ENCODE peak calls at places on chromosomes 3 and 15, in six cellular contexts. Q is stimulated activated CD4-positive, alpha-beta T cell treated with anti-CD3 and anti-CD28 coated beads, Interleukin-4, amount 100 ng/mL, for 48 hours; X is naive thymus-derived CD8-positive, alpha-beta T cell; W is NCI-H510A; N is GM12891; M is SK-MEL-5. Y is an unnamed sample.

GRCh38 chr3:149658444-149659172 is 783 bp upstream of the WWTR1 start:
- DNase-seq in Q (peak), X (peak), W (peak), N (no peak), M (peak), Y (peak)

GRCh38 chr3:149299938-149300791 is 33.3 kb downstream of the TM4SF18 start:
- DNase-seq in Q (no peak), X (no peak), W (peak), N (no peak), M (peak), Y (no peak)

GRCh38 chr3:101850327-101851048 is 1.2 kb downstream of the NFKBIZ start:
- DNase-seq in Q (no peak), X (peak), W (no peak), N (no peak), M (peak), Y (peak)

GRCh38 chr3:61535826-61536225 is 25.5 kb upstream of the PTPRG start:
- DNase-seq in Q (no peak), X (no peak), W (no peak), N (no peak), M (no peak), Y (no peak)

GRCh38 chr3:182527745-182528144 is 265.6 kb upstream of the ATP11B start:
- DNase-seq in Q (no peak), X (no peak), W (no peak), N (no peak), M (no peak), Y (no peak)

GRCh38 chr3:138329984-138330293 is 288 bp upstream of the NME9 start:
- DNase-seq in Q (no peak), X (no peak), W (no peak), N (no peak), M (no peak), Y (no peak)

GRCh38 chr3:94643400-94643799 is 580.5 kb downstream of the NSUN3 start:
- DNase-seq in Q (no peak), X (no peak), W (no peak), N (no peak), M (no peak), Y (no peak)

GRCh38 chr15:90402806-90403205 is 14.8 kb downstream of the IQGAP1 start:
- DNase-seq in Q (no peak), X (no peak), W (no peak), N (no peak), M (no peak), Y (no peak)

GRCh38 chr3:5021571-5022092 is 42.4 kb downstream of the BHLHE40 start:
- DNase-seq in Q (no peak), X (no peak), W (no peak), N (no peak), M (no peak), Y (no peak)

GRCh38 chr3:150410311-150411105 is 2.4 kb downstream of the TSC22D2 start:
- DNase-seq in Q (peak), X (peak), W (no peak), N (peak), M (peak), Y (peak)

GRCh38 chr3:55329849-55330248 is 157.3 kb downstream of the WNT5A start:
- DNase-seq in Q (no peak), X (no peak), W (no peak), N (no peak), M (no peak), Y (no peak)

GRCh38 chr3:54897028-54897711 is 30.7 kb downstream of the LRTM1 start:
- DNase-seq in Q (no peak), X (no peak), W (no peak), N (no peak), M (no peak), Y (no peak)

GRCh38 chr3:14587733-14588360 is 47.7 kb upstream of the GRIP2 start:
- DNase-seq in Q (no peak), X (no peak), W (no peak), N (no peak), M (no peak), Y (no peak)

GRCh38 chr3:140128217-140129137 is 193.5 kb downstream of the CLSTN2 start:
- DNase-seq in Q (peak), X (no peak), W (peak), N (peak), M (peak), Y (no peak)

GRCh38 chr3:9653565-9654248 is 4.4 kb downstream of the MTMR14 start:
- DNase-seq in Q (no peak), X (no peak), W (no peak), N (no peak), M (no peak), Y (no peak)

GRCh38 chr15:61892140-61892539 is 168.1 kb downstream of the VPS13C start:
- DNase-seq in Q (no peak), X (no peak), W (no peak), N (no peak), M (no peak), Y (no peak)

GRCh38 chr3:51343918-51344687 is 41.0 kb upstream of the MANF start:
- DNase-seq in Q (no peak), X (no peak), W (no peak), N (no peak), M (no peak), Y (no peak)

GRCh38 chr3:10292505-10293419 is at the start of gene GHRL:
- DNase-seq in Q (no peak), X (no peak), W (no peak), N (peak), M (no peak), Y (peak)

GRCh38 chr15:33565099-33565498 is 254.3 kb downstream of the RYR3 start:
- DNase-seq in Q (no peak), X (no peak), W (no peak), N (no peak), M (no peak), Y (no peak)

GRCh38 chr3:183812746-183813445 is 12.5 kb downstream of the MAP6D1 start:
- DNase-seq in Q (no peak), X (no peak), W (no peak), N (no peak), M (no peak), Y (no peak)

GRCh38 chr3:38500688-38501417 is 4.7 kb downstream of the EXOG start:
- DNase-seq in Q (no peak), X (no peak), W (no peak), N (no peak), M (no peak), Y (no peak)

GRCh38 chr15:84648539-84648938 is 5.5 kb downstream of the WDR73 start:
- DNase-seq in Q (no peak), X (no peak), W (no peak), N (no peak), M (no peak), Y (no peak)

GRCh38 chr3:23135026-23135785 is 67.9 kb upstream of the UBE2E2 start:
- DNase-seq in Q (no peak), X (no peak), W (no peak), N (no peak), M (no peak), Y (no peak)

GRCh38 chr15:89642106-89642505 is 13.2 kb downstream of the KIF7 start:
- DNase-seq in Q (no peak), X (no peak), W (no peak), N (no peak), M (no peak), Y (no peak)

GRCh38 chr3:44845528-44846520 is 15.9 kb upstream of the TMEM42 start:
- DNase-seq in Q (no peak), X (no peak), W (no peak), N (no peak), M (no peak), Y (no peak)

GRCh38 chr3:22318325-22318724 is 567.3 kb upstream of the ZNF385D start:
- DNase-seq in Q (no peak), X (no peak), W (no peak), N (no peak), M (no peak), Y (no peak)

GRCh38 chr15:60582370-60583036 is 103.6 kb upstream of the ICE2 start:
- DNase-seq in Q (no peak), X (no peak), W (no peak), N (no peak), M (no peak), Y (peak)

GRCh38 chr3:38493019-38493418 is 3.1 kb upstream of the EXOG start:
- DNase-seq in Q (no peak), X (no peak), W (no peak), N (no peak), M (no peak), Y (no peak)

GRCh38 chr3:140816372-140816771 is 125.3 kb upstream of the SLC25A36 start:
- DNase-seq in Q (no peak), X (no peak), W (no peak), N (peak), M (no peak), Y (peak)

GRCh38 chr3:11668243-11669232 is 24.8 kb upstream of the VGLL4 start:
- DNase-seq in Q (no peak), X (no peak), W (no peak), N (no peak), M (no peak), Y (no peak)

GRCh38 chr15:69893863-69894262 is 203.9 kb downstream of the TLE3 start:
- DNase-seq in Q (no peak), X (no peak), W (no peak), N (no peak), M (peak), Y (no peak)